ENCODE peak calls at places on chromosomes 12 and 14, in ten cellular contexts. P is fibroblast of lung, U is PC-3, L is astrocyte, E is H1, A is neuronal stem cell, W is hepatocyte, D is neural progenitor cell, X is mammary epithelial cell, J is mesenchymal stem cell. N is an unnamed sample. For H3K9me3, the result is how much of the 10 kb centered on the place peaks cover.

GRCh38 chr14:34628681-34629135 is 1.2 kb downstream of the SNX6 start:
- DNase-seq in E (no peak), P (peak), D (peak), J (peak), A (no peak), L (no peak), W (peak), X (no peak), U (no peak), N (peak)

GRCh38 chr12:17235996-17236395 is 630.0 kb upstream of the LMO3 start:
- DNase-seq in U (no peak), A (no peak), L (no peak), W (no peak), D (peak), E (no peak), J (no peak), X (no peak), P (no peak), N (no peak)

GRCh38 chr14:30553311-30553989 is 5.5 kb upstream of the G2E3 start:
- DNase-seq in U (peak), D (no peak), J (no peak), L (peak), X (peak), W (no peak), P (peak), E (no peak), A (no peak), N (no peak)

GRCh38 chr14:75803768-75804167 is 142.7 kb downstream of the TTLL5 start:
- DNase-seq in D (peak), E (no peak), X (no peak), L (peak), P (peak), J (no peak), A (peak), W (peak), U (no peak), N (no peak)

GRCh38 chr12:120118710-120119097 is 2.2 kb upstream of the RAB35 start:
- DNase-seq in U (peak), E (no peak), L (no peak), W (no peak), X (no peak), A (no peak), P (peak), J (no peak), D (no peak), N (no peak)

GRCh38 chr14:24837280-24838046 is 203.5 kb upstream of the GZMB start:
- DNase-seq in X (no peak), L (peak), D (no peak), E (no peak), U (no peak), J (peak), A (no peak), W (no peak), P (peak), N (no peak)

GRCh38 chr14:93023802-93024434 is 91.8 kb downstream of the ITPK1 start:
- DNase-seq in E (no peak), X (no peak), U (no peak), D (no peak), L (no peak), W (peak), J (no peak), P (no peak), A (no peak), N (no peak)

GRCh38 chr14:103550451-103551337 is 11.8 kb downstream of the BAG5 start:
- DNase-seq in E (no peak), W (no peak), L (no peak), P (no peak), A (no peak), U (no peak), D (no peak), X (no peak), J (no peak), N (no peak)

GRCh38 chr12:100675432-100675831 is 101.9 kb downstream of the GAS2L3 start:
- DNase-seq in A (no peak), P (peak), X (peak), U (peak), D (no peak), J (peak), W (peak), E (no peak), L (peak), N (no peak)

GRCh38 chr12:21566907-21567355 is 37.7 kb downstream of the GYS2 start:
- DNase-seq in P (no peak), E (no peak), X (no peak), A (no peak), U (no peak), J (no peak), D (no peak), L (no peak), W (no peak), N (no peak)

GRCh38 chr14:30990766-30991165 is 34.7 kb upstream of the AP4S1 start:
- DNase-seq in X (no peak), E (no peak), D (no peak), L (no peak), U (no peak), A (no peak), P (peak), J (peak), W (no peak), N (no peak)

DNA sequence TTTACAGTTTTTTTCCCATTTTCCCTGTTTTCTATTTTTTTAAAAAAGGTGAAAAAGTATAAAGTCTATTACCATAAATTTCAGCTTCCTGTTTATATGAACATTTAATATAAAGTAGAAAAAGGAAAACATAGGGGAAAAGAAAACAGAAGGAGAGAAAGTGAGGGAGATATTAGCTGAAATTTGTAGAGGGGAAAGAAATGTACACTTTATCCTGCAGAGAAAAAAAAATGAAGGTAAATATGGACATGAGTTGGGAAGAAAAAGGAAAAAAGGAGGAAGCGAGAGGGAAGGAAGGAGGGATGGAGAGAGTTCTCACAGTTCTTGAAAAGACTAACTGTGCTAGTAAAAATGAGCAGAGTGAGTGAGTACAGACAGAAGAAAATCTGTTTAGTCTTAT is 91.6 kb upstream of the BTG1 start:
- DNase-seq in D (no peak), A (no peak), L (no peak), W (no peak), U (no peak), X (no peak), P (no peak), E (no peak), J (no peak), N (no peak)
- H2AFZ ChIP-seq in D (peak), A (no peak), L (no peak), W (no peak), U (no peak), X (no peak), P (no peak), E (no peak), J (no peak), N (no peak)

GRCh38 chr12:54024581-54024980 is 3.7 kb upstream of the HOXC6 start:
- DNase-seq in P (no peak), E (no peak), J (no peak), D (no peak), L (no peak), X (no peak), A (no peak), W (no peak), U (no peak), N (no peak)
- H3K4me3 ChIP-seq in P (no peak), E (no peak), J (peak), D (no peak), L (no peak), X (no peak), A (no peak), W (no peak), U (no peak), N (no peak)

GRCh38 chr12:90987101-90987500 is 17.7 kb downstream of the EPYC start:
- DNase-seq in J (no peak), A (no peak), P (peak), D (no peak), W (no peak), L (peak), U (peak), E (no peak), X (no peak), N (no peak)
- H3K9me3 ChIP-seq in J (under half), A (under half), P (under half), D (under half), W (under half), L (under half), U (under half), E (under half), X (under half), N (under half)

GRCh38 chr12:75954076-75954475 is 77.5 kb downstream of the PHLDA1 start:
- DNase-seq in L (peak), J (peak), P (peak), E (no peak), A (no peak), U (peak), D (no peak), X (peak), W (peak), N (no peak)
- H2AFZ ChIP-seq in L (no peak), J (no peak), P (no peak), E (no peak), A (no peak), U (no peak), D (no peak), X (peak), W (no peak), N (no peak)

GRCh38 chr12:47273191-47273626 is 193.4 kb upstream of the AMIGO2 start:
- DNase-seq in U (peak), P (no peak), J (no peak), A (no peak), X (peak), E (no peak), L (no peak), W (no peak), D (no peak), N (no peak)
- H3K4me3 ChIP-seq in U (no peak), P (no peak), J (no peak), A (no peak), X (no peak), E (no peak), L (no peak), W (no peak), D (no peak), N (no peak)

DNA sequence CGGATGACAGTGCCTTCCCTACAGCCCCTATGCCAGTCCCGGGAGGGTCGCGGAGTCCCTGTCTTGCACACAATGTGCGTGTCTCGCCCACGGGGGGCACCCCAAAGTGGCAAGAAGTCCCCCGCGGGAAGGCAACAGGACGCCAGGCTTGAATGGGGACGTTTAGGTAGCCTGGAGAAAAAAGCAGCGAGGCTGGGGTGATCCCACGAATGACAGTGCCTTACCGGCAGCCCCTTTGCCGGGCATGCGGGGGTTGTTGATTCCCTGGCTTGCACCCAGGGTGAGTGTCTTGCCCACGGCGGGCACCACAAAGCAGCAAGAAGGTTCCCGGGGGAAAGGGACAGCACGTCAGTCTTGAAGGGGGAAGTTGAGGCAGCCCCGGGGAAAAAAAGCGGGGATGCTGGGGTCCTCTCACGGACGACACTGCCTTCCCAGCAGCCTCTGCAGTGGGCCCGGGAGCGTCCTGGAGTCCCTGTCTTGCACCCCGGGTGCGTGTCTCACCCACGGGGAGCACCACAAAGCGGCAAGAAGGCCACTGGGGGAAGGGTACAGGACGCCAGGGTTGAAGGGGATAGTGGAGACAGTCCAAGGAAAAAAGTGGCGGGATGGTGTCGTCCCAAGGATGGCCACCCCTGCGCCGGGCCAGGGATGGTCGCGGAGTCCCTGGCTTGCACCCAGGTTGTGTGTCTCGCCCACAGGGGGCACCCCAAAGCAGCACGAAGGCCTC is 156.8 kb upstream of the ALG10B start:
- DNase-seq in D (no peak), P (no peak), E (no peak), U (no peak), L (no peak), J (no peak), W (no peak), X (no peak), A (no peak), N (no peak)
- H3K9me3 ChIP-seq in D (under half), P (under half), E (half or more), U (under half), L (under half), J (under half), W (under half), X (under half), A (half or more), N (under half)

DNA sequence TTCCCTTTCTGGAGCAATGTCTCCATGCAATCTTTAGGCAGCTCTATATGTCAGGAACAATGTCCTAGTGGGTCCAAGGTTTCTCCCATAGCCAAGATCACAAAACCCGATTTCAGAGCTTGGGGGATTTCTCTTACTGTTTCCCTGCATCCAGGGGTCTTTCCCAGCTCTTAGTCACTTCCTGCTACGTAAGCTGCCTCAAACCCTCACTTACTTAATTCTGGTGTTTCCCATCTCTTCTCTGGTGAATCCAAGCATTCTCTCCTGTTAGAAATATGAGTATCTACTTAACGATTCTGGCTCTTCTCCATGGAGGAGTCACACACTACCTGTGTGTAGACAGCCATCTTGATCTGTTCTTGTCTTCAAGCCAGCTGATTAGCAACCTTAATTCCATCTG is 80.0 kb downstream of the IFNG-AS1 start:
- DNase-seq in P (no peak), D (no peak), L (no peak), X (peak), A (no peak), U (no peak), E (no peak), J (peak), W (no peak), N (no peak)
- H2AFZ ChIP-seq in P (no peak), D (no peak), L (no peak), X (no peak), A (no peak), U (no peak), E (no peak), J (no peak), W (no peak), N (no peak)

N was measured in Karpas-422.